ENCODE peak calls at places on chromosomes 3 and 15, in eight cellular contexts. O is lung; U is tibial nerve; P is astrocyte; F is CD8-positive, alpha-beta T cell; Y is ovary; G is right atrium auricular region; X is A549. N is an unnamed sample.

GRCh38 chr15:66997212-66997611 is 68.2 kb upstream of the SMAD3 start:
- DNase-seq in O (no peak), U (no peak), P (peak; percentile 89), F (no peak), Y (no peak), G (no peak), X (no peak), N (peak; percentile 70)

GRCh38 chr3:171453175-171453868 is 6.9 kb downstream of the TNIK start:
- DNase-seq in O (no peak), U (no peak), P (no peak), F (no peak), Y (no peak), G (no peak), X (no peak), N (no peak)

GRCh38 chr3:149391960-149392359 is 14.5 kb upstream of the TM4SF1 start:
- DNase-seq in O (no peak), U (no peak), P (no peak), F (no peak), Y (no peak), G (no peak), X (no peak), N (no peak)

GRCh38 chr15:31858026-31858425 is 172.3 kb upstream of the CHRNA7 start:
- DNase-seq in O (no peak), U (no peak), P (no peak), F (no peak), Y (no peak), G (no peak), X (no peak), N (no peak)

GRCh38 chr3:123883656-123884257 is 375 bp downstream of the MYLK start:
- DNase-seq in O (no peak), U (no peak), P (no peak), F (no peak), Y (no peak), G (no peak), X (peak; percentile 18), N (no peak)

GRCh38 chr3:58333206-58334012 is 717 bp downstream of the PXK start:
- DNase-seq in O (no peak), U (no peak), P (no peak), F (no peak), Y (peak; percentile 39), G (no peak), X (no peak), N (peak; percentile 17)

GRCh38 chr3:113039546-113039945 is 48.8 kb downstream of the GTPBP8 start:
- DNase-seq in O (no peak), U (no peak), P (no peak), F (no peak), Y (no peak), G (no peak), X (no peak), N (no peak)

GRCh38 chr15:38401716-38402115 is 52.2 kb upstream of the FAM98B start:
- DNase-seq in O (no peak), U (no peak), P (no peak), F (no peak), Y (no peak), G (no peak), X (no peak), N (no peak)

GRCh38 chr3:195163719-195164572 is 107.0 kb downstream of the XXYLT1 start:
- DNase-seq in O (no peak), U (no peak), P (no peak), F (no peak), Y (no peak), G (no peak), X (no peak), N (no peak)

GRCh38 chr3:184525337-184526157 is 36.0 kb upstream of the EPHB3 start:
- DNase-seq in O (no peak), U (no peak), P (no peak), F (no peak), Y (no peak), G (peak; percentile 52), X (no peak), N (no peak)

GRCh38 chr15:98800437-98801233 is 152.3 kb downstream of the IGF1R start:
- DNase-seq in O (peak; percentile 44), U (peak; percentile 42), P (peak; percentile 72), F (no peak), Y (peak; percentile 64), G (peak; percentile 70), X (peak; percentile 67), N (peak; percentile 84)

DNA sequence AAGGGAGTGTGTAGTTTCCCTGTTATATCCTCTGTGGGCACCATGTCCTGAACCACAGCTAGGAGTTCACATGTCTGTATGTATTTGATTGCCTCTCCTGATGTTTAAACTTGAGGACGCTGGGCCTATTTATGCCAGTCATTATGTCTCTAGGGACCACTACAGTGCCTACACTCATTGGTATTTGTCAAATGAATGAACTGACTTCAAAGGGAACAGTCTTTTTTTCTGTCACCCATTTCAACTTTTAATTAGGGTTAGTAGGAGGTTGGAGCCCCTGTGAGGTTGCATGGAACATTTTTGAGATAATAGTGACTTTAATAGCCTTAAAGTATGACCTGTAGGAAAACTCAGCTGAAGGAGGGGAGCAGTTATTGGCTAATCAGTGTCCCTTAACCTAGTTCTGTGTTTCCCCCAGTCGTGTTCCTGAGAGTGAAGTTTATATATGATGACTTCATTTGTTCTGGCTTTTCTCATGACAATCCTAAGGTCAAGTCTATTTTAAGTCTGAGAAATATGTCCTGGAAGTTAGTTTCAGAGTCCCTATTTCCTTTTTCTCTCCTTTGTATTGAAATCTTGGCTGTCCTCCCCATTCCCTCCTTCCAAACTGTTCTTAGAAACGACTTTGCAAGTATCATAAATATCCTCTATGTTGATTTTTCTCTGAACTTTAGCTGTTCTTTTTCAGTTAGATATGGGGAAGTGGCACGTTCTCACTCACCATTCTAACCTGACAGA is 29.0 kb downstream of the PDE8A start:
- DNase-seq in O (no peak), U (no peak), P (no peak), F (no peak), Y (no peak), G (no peak), X (no peak), N (no peak)
- TF ChIP-seq CTCF in O (no peak), U (no peak), P (no peak), F (no peak), Y (no peak), G (no peak), X (no peak), N (peak; percentile 31)

GRCh38 chr15:41048397-41048796 is 67.7 kb downstream of the INO80 start:
- DNase-seq in O (no peak), U (no peak), P (no peak), F (no peak), Y (no peak), G (no peak), X (no peak), N (no peak)

GRCh38 chr15:41047474-41047873 is 68.6 kb downstream of the INO80 start:
- DNase-seq in O (no peak), U (no peak), P (no peak), F (no peak), Y (no peak), G (no peak), X (no peak), N (no peak)

GRCh38 chr15:41042851-41043250 is 73.2 kb downstream of the INO80 start:
- DNase-seq in O (no peak), U (no peak), P (no peak), F (no peak), Y (no peak), G (no peak), X (no peak), N (no peak)

GRCh38 chr15:41043276-41043675 is 72.8 kb downstream of the INO80 start:
- DNase-seq in O (no peak), U (no peak), P (peak; percentile 71), F (no peak), Y (no peak), G (no peak), X (no peak), N (no peak)
- H3K27ac ChIP-seq in O (no peak overlapping the region), U (no peak overlapping the region), P (no peak overlapping the region), F (no peak overlapping the region), Y (no peak overlapping the region), G (no peak overlapping the region), X (no peak overlapping the region), N (no peak overlapping the region)

DNA sequence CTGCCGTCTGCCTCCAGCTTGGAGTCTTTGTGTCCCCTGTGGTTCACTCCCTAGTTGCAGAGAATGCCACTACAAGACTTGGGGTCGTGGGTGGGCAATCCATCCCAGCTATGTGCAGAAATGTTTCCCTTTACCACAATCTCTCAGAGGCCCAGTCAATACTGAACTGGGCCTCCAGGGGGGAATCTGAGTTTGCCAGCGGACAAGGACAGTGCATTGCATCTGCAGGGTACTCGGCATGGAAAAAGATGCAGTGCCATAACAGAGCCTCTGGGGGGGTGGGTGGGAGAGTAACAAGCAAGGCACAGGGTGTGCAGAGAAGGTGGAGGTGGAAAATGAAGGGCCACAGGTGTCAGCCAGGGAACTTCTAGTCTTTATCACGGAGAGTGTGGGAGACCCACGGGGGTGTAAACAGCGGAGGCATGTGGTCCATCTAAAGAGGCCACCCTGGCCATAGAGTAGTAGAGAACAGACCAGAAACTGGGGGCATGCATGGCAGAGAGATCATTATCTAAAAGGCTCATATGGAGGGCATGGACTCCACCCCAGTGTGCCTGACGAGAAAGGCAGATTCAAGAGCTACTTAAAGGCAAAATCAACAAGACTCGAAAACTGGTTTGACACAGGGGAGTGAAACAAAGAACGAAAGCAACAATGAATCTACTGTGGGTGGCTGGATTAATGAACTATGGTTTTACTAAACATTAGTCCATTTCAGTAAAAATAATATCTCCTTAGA is 182.4 kb downstream of the ANXA2 start:
- DNase-seq in O (no peak), U (no peak), P (no peak), F (no peak), Y (no peak), G (no peak), X (no peak), N (no peak)
- TF ChIP-seq CTCF in O (no peak), U (no peak), P (no peak), F (no peak), Y (no peak), G (no peak), X (no peak), N (no peak)

DNA sequence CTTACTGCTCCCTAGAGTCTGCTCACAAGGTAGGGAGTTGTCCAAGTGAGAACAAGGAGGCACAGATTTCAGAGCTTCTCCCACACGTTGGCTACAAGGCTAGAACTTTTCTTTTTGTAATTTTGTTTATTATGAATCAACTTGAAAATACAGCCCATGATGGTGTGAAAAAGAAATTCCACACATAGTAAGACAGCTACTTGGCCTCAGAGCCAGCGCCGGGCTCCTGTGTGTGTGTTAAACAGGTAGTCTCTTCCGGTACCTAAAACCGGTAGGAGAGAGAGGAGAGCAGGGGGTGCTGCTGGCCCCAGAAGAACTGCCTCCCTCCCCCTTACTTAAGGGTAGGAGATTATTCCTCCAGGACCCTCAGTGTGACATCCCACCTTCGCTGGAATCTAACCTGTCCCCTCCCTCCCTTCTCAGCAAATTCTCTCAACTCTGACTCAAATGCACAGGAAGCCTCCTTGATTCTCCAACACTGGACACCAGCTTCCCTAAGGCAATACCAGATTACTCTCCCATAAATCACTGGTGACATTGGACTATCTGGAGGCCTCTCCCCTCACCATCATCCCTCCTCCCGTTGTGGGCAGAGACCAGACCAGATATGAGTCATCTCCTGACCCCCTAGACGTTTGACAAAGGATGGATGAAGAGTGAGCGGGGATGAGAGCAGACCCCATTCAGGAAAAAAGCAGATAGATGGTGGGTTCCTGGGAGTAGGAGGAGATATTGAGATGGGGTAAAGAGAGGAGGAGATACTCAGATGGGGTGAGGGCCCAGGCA is 4.5 kb upstream of the IP6K1 start:
- DNase-seq in O (no peak), U (no peak), P (no peak), F (no peak), Y (no peak), G (no peak), X (no peak), N (no peak)
- H3K27ac ChIP-seq in O (no peak overlapping the region), U (no peak overlapping the region), P (no peak overlapping the region), F (no peak overlapping the region), Y (no peak overlapping the region), G (no peak overlapping the region), X (no peak overlapping the region), N (no peak overlapping the region)

GRCh38 chr3:147838650-147839049 is 429.5 kb downstream of the ZIC1 start:
- DNase-seq in O (no peak), U (no peak), P (no peak), F (no peak), Y (no peak), G (no peak), X (no peak), N (no peak)
- TF ChIP-seq CTCF in O (no peak), U (no peak), P (no peak), F (no peak), Y (no peak), G (no peak), X (no peak), N (no peak)